ENCODE peak calls at places on chromosome 17, in seven cellular contexts. S is IMR-90, G is neuronal stem cell, V is mesendoderm, Y is trophoblast cell, A is H1, L is H9. T is an unnamed sample.

GRCh38 chr17:7882629-7883028 is 6.0 kb upstream of the CHD3 start:
- DNase-seq in A (no peak), Y (no peak), G (no peak), S (no peak), L (peak), V (no peak), T (no peak)

GRCh38 chr17:12605222-12605621 is 60.5 kb upstream of the MYOCD start:
- DNase-seq in V (no peak), G (no peak), S (peak), Y (no peak), A (no peak), L (no peak), T (peak)

GRCh38 chr17:32519769-32520701 is 33.2 kb downstream of the CDK5R1 start:
- DNase-seq in G (peak), A (no peak), V (peak), S (no peak), Y (no peak), L (peak), T (peak)

GRCh38 chr17:37607637-37608368 is 1.4 kb downstream of the SYNRG start:
- DNase-seq in Y (no peak), G (no peak), A (no peak), V (no peak), L (no peak), S (no peak), T (no peak)

GRCh38 chr17:34275881-34276280 is 5.9 kb downstream of the CCL7 start:
- DNase-seq in Y (no peak), S (peak), L (no peak), V (no peak), A (no peak), G (no peak), T (peak)

GRCh38 chr17:71969500-71969899 is 151.3 kb upstream of the SOX9 start:
- DNase-seq in S (no peak), A (no peak), G (no peak), V (no peak), L (no peak), Y (no peak), T (no peak)

GRCh38 chr17:9239260-9239820 is 218.0 kb downstream of the NTN1 start:
- DNase-seq in Y (no peak), S (no peak), L (peak), A (no peak), G (no peak), V (peak), T (no peak)

GRCh38 chr17:27342059-27342458 is 48.1 kb downstream of the WSB1 start:
- DNase-seq in S (no peak), G (no peak), L (no peak), A (no peak), Y (no peak), V (no peak), T (no peak)

GRCh38 chr17:32276217-32276616 is 10.6 kb downstream of the RHBDL3 start:
- DNase-seq in G (no peak), L (no peak), S (no peak), A (no peak), V (no peak), Y (no peak), T (no peak)

GRCh38 chr17:46881015-46881414 is 29.6 kb downstream of the WNT9B start:
- DNase-seq in V (no peak), S (no peak), Y (no peak), G (no peak), L (no peak), A (no peak), T (no peak)

GRCh38 chr17:73215414-73215813 is 22.6 kb downstream of the COG1 start:
- DNase-seq in A (no peak), S (no peak), Y (no peak), L (peak), V (no peak), G (no peak), T (no peak)

GRCh38 chr17:3794890-3795757 is 5.9 kb downstream of the ITGAE start:
- DNase-seq in V (no peak), S (peak), L (no peak), A (no peak), Y (no peak), G (no peak), T (peak)

GRCh38 chr17:63675231-63675606 is 24.7 kb downstream of the LIMD2 start:
- DNase-seq in V (peak), Y (no peak), A (no peak), G (no peak), S (no peak), L (peak), T (peak)

GRCh38 chr17:82333279-82334171 is at the start of gene SECTM1:
- DNase-seq in Y (peak), V (no peak), L (peak), A (no peak), S (peak), G (no peak), T (peak)

GRCh38 chr17:29661220-29661619 is 38.5 kb upstream of the CORO6 start:
- DNase-seq in G (no peak), A (no peak), S (no peak), L (no peak), V (no peak), Y (no peak), T (no peak)

GRCh38 chr17:8375738-8376259 is 705 bp downstream of the KRABD2 start:
- DNase-seq in L (no peak), V (peak), Y (peak), S (peak), G (no peak), A (no peak), T (no peak)

GRCh38 chr17:29835438-29836351 is 94.3 kb downstream of the SSH2 start:
- DNase-seq in A (no peak), Y (peak), G (no peak), S (peak), V (peak), L (no peak), T (no peak)

GRCh38 chr17:77440571-77440981 is 299.8 kb downstream of the SEC14L1 start:
- DNase-seq in S (no peak), Y (no peak), L (no peak), V (no peak), A (no peak), G (no peak), T (no peak)

GRCh38 chr17:10156579-10157488 is 41.6 kb downstream of the GAS7 start:
- DNase-seq in Y (peak), S (no peak), A (no peak), L (no peak), G (no peak), V (no peak), T (peak)

GRCh38 chr17:68570531-68570930 is 30.6 kb downstream of the FAM20A start:
- DNase-seq in G (no peak), A (no peak), S (no peak), V (no peak), Y (no peak), L (no peak), T (no peak)

GRCh38 chr17:6947745-6948144 is 48.1 kb upstream of the ALOX12 start:
- DNase-seq in S (no peak), Y (no peak), A (no peak), V (no peak), G (no peak), L (no peak), T (no peak)

GRCh38 chr17:30426292-30426691 is 47.6 kb downstream of the CPD start:
- DNase-seq in L (no peak), G (no peak), S (peak), V (no peak), Y (no peak), A (no peak), T (no peak)

GRCh38 chr17:33049781-33050414 is 58.3 kb downstream of the SPACA3 start:
- DNase-seq in S (peak), V (peak), G (peak), Y (peak), A (peak), L (peak), T (peak)

GRCh38 chr17:36978810-36979584 is 30.2 kb downstream of the AATF start:
- DNase-seq in S (no peak), V (no peak), G (peak), L (no peak), A (no peak), Y (no peak), T (peak)

GRCh38 chr17:7323731-7324437 is 5.3 kb downstream of the NEURL4 start:
- DNase-seq in Y (peak), G (no peak), V (peak), S (peak), A (peak), L (peak), T (peak)

GRCh38 chr17:4536259-4536741 is 18.9 kb downstream of the MYBBP1A start:
- DNase-seq in A (peak), S (no peak), L (peak), G (no peak), Y (no peak), V (peak), T (peak)

GRCh38 chr17:72392056-72393010 is 271.5 kb downstream of the SOX9 start:
- DNase-seq in Y (no peak), G (no peak), S (peak), A (no peak), L (no peak), V (no peak), T (peak)

GRCh38 chr17:4594406-4595349 is 10.3 kb downstream of the SMTNL2 start:
- DNase-seq in Y (peak), L (peak), V (peak), S (no peak), A (peak), G (no peak), T (no peak)

GRCh38 chr17:77337150-77337549 is 196.4 kb downstream of the SEC14L1 start:
- DNase-seq in Y (no peak), S (no peak), L (no peak), A (no peak), V (no peak), G (no peak), T (no peak)

GRCh38 chr17:43832976-43833829 is at the start of gene MPP3:
- DNase-seq in V (peak), Y (peak), S (peak), G (peak), A (peak), L (peak), T (peak)

GRCh38 chr17:67615011-67615561 is 102.7 kb upstream of the NOL11 start:
- DNase-seq in Y (no peak), G (no peak), A (no peak), L (peak), V (no peak), S (no peak), T (no peak)

GRCh38 chr17:81406117-81406953 is 11.1 kb downstream of the BAHCC1 start:
- DNase-seq in V (no peak), S (no peak), Y (no peak), G (no peak), L (no peak), A (no peak), T (peak)

GRCh38 chr17:12789075-12789975 is at the start of gene ARHGAP44:
- DNase-seq in Y (peak), V (peak), A (peak), L (peak), S (peak), G (peak), T (peak)

GRCh38 chr17:4788807-4789700 is at the start of gene GLTPD2:
- DNase-seq in V (peak), G (peak), A (peak), L (peak), Y (peak), S (no peak), T (peak)

GRCh38 chr17:13102477-13102876 is 84.7 kb upstream of the ELAC2 start:
- DNase-seq in G (no peak), V (no peak), A (no peak), Y (peak), L (no peak), S (no peak), T (no peak)

GRCh38 chr17:64420143-64420670 is 28.7 kb upstream of the MILR1 start:
- DNase-seq in A (no peak), G (peak), S (peak), L (peak), Y (peak), V (peak), T (peak)

GRCh38 chr17:34171245-34171818 is 83.8 kb upstream of the CCL2 start:
- DNase-seq in V (peak), G (peak), L (peak), Y (peak), A (peak), S (peak), T (peak)

GRCh38 chr17:17839792-17840707 is 3.3 kb upstream of the SREBF1 start:
- DNase-seq in A (peak), Y (peak), V (peak), G (peak), L (peak), S (peak), T (peak)

GRCh38 chr17:82289822-82290541 is 16.5 kb upstream of the CSNK1D start:
- DNase-seq in G (no peak), V (no peak), A (no peak), S (no peak), Y (no peak), L (no peak), T (no peak)

GRCh38 chr17:75090871-75091854 is 3.4 kb downstream of the SLC16A5 start:
- DNase-seq in L (peak), G (no peak), Y (no peak), S (no peak), A (no peak), V (no peak), T (no peak)
- H3K9ac ChIP-seq in L (no peak), G (peak), Y (no peak), S (no peak), A (no peak), V (peak), T (peak)

DNA sequence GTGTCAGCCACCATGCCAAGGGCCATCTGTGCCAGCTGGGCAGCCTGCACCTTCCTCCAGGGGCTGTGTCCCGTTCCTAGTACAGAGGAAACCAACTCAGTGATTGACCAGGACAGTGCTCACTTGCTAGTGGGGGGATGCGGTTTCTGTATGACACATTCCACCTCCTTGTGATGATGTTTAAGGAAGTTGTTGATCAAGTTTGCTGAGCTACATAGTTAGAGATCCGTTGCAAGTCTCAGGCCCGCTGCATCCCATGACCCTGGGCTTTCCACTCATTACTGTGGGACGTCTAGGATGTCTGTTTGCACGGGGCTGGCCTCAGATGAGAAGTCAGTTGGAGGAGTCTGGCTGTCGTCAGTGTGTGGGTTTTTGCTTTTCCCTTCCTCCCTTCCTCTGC is 33.6 kb downstream of the RNF213 start:
- DNase-seq in A (no peak), Y (peak), S (no peak), L (no peak), G (no peak), V (no peak), T (no peak)
- H3K23ac ChIP-seq in A (no peak), Y (no peak), S (no peak), L (no peak), G (peak), V (no peak), T (no peak)

GRCh38 chr17:49646391-49647255 is 31.3 kb downstream of the SPOP start:
- DNase-seq in Y (peak), V (peak), L (peak), A (no peak), G (no peak), S (peak), T (peak)
- H3K9ac ChIP-seq in Y (no peak), V (no peak), L (no peak), A (no peak), G (no peak), S (no peak), T (peak)

GRCh38 chr17:79438936-79439335 is 171.9 kb downstream of the RBFOX3 start:
- DNase-seq in G (no peak), Y (no peak), V (no peak), S (no peak), L (no peak), A (no peak), T (no peak)
- H3K23ac ChIP-seq in G (no peak), Y (no peak), V (no peak), S (no peak), L (no peak), A (no peak), T (no peak)

DNA sequence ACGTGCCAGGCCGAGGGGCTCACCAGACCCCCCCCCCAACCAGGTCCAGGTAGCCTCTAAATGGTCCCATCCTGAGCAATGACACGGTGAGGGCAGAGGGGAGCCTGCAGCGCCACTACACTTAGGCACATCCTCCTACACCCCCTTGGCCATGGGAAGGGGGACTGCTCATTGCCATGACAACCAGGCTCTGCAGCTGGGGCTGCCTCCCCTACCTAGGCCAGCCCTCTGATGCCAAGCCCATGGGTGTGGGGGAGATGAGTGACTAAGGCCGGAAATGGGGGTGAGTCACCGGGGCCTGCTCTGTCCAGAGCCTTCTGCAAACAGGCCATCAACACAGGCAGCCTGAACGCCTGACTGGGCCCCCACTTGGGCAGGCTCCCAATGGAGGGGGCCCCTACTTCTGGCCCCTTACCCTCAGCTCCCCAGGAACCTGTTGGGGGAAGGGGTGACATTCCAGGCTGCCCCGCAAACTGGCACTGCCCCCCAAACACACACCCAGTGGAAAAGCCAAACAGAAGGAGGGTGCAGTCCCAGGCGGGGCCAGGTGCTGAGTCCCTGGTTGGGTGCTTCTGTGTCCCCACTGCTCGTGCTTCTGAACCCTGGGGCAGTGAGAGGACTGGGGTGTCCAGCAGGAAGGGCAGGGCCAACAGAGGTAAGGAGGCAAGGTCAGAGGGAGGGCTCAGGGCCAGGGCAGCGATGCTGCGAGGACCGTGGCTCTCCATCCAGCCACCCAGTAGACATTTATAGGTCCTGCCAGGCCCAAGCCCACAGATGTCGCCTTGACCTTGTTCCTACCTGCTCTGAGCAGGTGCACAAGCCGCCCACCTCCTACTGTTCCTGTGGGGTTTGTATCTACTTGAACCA is 8.2 kb downstream of the PLCD3 start:
- DNase-seq in A (no peak), S (peak), V (peak), L (peak), Y (no peak), G (no peak), T (peak)
- H3K9ac ChIP-seq in A (no peak), S (peak), V (no peak), L (no peak), Y (no peak), G (peak), T (peak)

GRCh38 chr17:70271672-70272071 is 102.3 kb downstream of the KCNJ2 start:
- DNase-seq in S (no peak), A (no peak), V (no peak), L (no peak), G (no peak), Y (no peak), T (no peak)

GRCh38 chr17:70271200-70271599 is 101.9 kb downstream of the KCNJ2 start:
- DNase-seq in Y (no peak), G (no peak), L (no peak), V (peak), A (no peak), S (no peak), T (no peak)

GRCh38 chr17:70270554-70270953 is 101.2 kb downstream of the KCNJ2 start:
- DNase-seq in Y (no peak), A (no peak), S (no peak), V (peak), L (no peak), G (no peak), T (no peak)

GRCh38 chr17:70276931-70277330 is 107.6 kb downstream of the KCNJ2 start:
- DNase-seq in V (no peak), A (no peak), S (peak), G (no peak), Y (no peak), L (no peak), T (peak)

DNA sequence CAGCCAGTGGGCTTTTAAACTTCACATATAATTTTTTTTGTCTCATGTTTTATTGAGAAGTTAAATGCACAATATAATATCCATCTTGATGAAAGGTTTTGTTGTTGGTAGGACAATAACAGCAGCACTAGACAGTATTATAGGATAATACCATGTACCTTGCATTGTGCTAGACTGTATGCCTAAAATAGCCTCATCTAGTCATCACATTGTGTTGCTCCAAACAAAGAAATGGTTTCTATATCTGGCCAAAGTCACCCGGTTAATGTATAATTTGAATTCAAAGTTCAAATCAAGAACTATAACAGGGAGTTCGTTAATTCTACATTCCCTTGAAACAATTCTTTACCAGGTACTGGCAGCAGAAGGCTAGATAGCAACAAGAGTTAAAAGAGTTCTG is 104.9 kb downstream of the KCNJ2 start:
- DNase-seq in A (no peak), V (no peak), S (no peak), G (no peak), Y (no peak), L (no peak), T (no peak)
- H3K23ac ChIP-seq in A (no peak), V (no peak), S (no peak), G (no peak), Y (no peak), L (no peak), T (no peak)

GRCh38 chr17:18993876-18994275 is 10.7 kb downstream of the FAM83G start:
- DNase-seq in Y (no peak), A (no peak), G (no peak), S (peak), V (no peak), L (no peak), T (peak)
- H3K9ac ChIP-seq in Y (no peak), A (no peak), G (no peak), S (peak), V (no peak), L (no peak), T (no peak)

GRCh38 chr17:2111691-2112090 is 56.8 kb downstream of the HIC1 start:
- DNase-seq in V (no peak), G (no peak), Y (peak), S (peak), L (no peak), A (no peak), T (peak)
- H3K23ac ChIP-seq in V (no peak), G (no peak), Y (no peak), S (peak), L (no peak), A (no peak), T (no peak)

GRCh38 chr17:38883592-38884526 is 14.0 kb downstream of the LASP1 start:
- DNase-seq in G (no peak), L (peak), Y (no peak), A (peak), V (peak), S (no peak), T (no peak)
- H3K9ac ChIP-seq in G (no peak), L (no peak), Y (no peak), A (peak), V (peak), S (peak), T (peak)

T was measured in mesenchymal stem cell.